ENCODE peak calls at places on chromosome 4, in five cellular contexts. O is DND-41; E is left lung; F is CD8-positive, alpha-beta T cell; V is endothelial cell of umbilical vein. B is an unnamed sample. For H3K4me1 and H3K27me3, the result is how much of the 10 kb centered on the place peaks cover.

GRCh38 chr4:78922207-78922606 is 17.0 kb downstream of the PAQR3 start:
- DNase-seq in O (no peak), E (no peak), F (no peak), V (no peak), B (no peak)

GRCh38 chr4:114927881-114928280 is 185.5 kb downstream of the NDST4 start:
- DNase-seq in O (no peak), E (no peak), F (no peak), V (no peak), B (no peak)

GRCh38 chr4:101730291-101731117 is 60.0 kb upstream of the BANK1 start:
- DNase-seq in O (peak), E (peak), F (no peak), V (peak), B (peak)

GRCh38 chr4:39825741-39826231 is 127.8 kb downstream of the UBE2K start:
- DNase-seq in O (no peak), E (no peak), F (no peak), V (peak), B (no peak)

GRCh38 chr4:40613456-40613855 is 16.2 kb downstream of the RBM47 start:
- DNase-seq in O (no peak), E (no peak), F (no peak), V (no peak), B (no peak)

GRCh38 chr4:153936121-153936520 is 147.2 kb upstream of the SFRP2 start:
- DNase-seq in O (peak), E (no peak), F (no peak), V (no peak), B (no peak)

GRCh38 chr4:121900132-121900983 is 30.1 kb upstream of the BBS7 start:
- DNase-seq in O (peak), E (peak), F (peak), V (peak), B (peak)

GRCh38 chr4:79050521-79050880 is 111.3 kb upstream of the PAQR3 start:
- DNase-seq in O (no peak), E (no peak), F (no peak), V (no peak), B (no peak)

GRCh38 chr4:788636-789297 is 37.2 kb downstream of the CPLX1 start:
- DNase-seq in O (no peak), E (no peak), F (no peak), V (no peak), B (no peak)

GRCh38 chr4:48042979-48043461 is 26.4 kb downstream of the NIPAL1 start:
- DNase-seq in O (no peak), E (no peak), F (no peak), V (no peak), B (no peak)

GRCh38 chr4:154506253-154506652 is 14.7 kb upstream of the DCHS2 start:
- DNase-seq in O (no peak), E (no peak), F (no peak), V (peak), B (no peak)

GRCh38 chr4:20256381-20256881 is 4.7 kb downstream of the SLIT2 start:
- DNase-seq in O (no peak), E (no peak), F (no peak), V (peak), B (no peak)

GRCh38 chr4:20255251-20255586 is 3.5 kb downstream of the SLIT2 start:
- DNase-seq in O (no peak), E (no peak), F (no peak), V (peak), B (no peak)

GRCh38 chr4:20254517-20255250 is 3.0 kb downstream of the SLIT2 start:
- DNase-seq in O (no peak), E (no peak), F (no peak), V (peak), B (no peak)

GRCh38 chr4:20253799-20254409 is 2.2 kb downstream of the SLIT2 start:
- DNase-seq in O (no peak), E (peak), F (no peak), V (peak), B (no peak)

DNA sequence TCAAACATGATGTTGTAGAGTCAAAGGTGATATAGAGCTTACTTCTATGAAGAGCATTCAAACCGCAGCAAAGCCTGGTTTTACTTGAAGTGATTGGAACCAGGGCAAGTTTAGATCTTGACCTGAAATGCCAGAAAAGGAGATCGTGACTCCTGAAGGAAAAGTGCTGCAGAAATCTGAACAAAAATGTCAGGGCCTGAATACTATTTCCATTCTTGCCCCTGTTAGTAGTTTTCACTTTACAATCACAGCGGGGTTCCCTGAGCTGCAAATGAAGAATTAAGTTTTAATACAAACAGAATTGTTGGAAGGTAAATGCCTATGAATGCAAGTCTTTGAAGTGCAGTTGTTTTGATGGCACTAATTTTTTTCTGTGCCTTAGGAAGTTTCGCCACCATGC is 4.1 kb downstream of the SLIT2 start:
- DNase-seq in O (no peak), E (no peak), F (no peak), V (peak), B (no peak)
- H3K4me3 ChIP-seq in O (no peak), E (peak), F (no peak), V (no peak), B (no peak)

GRCh38 chr4:81504685-81505598 is 33.2 kb upstream of the RASGEF1B start:
- DNase-seq in O (peak), E (peak), F (peak), V (peak), B (peak)
- H3K4me1 ChIP-seq in O (under half), E (half or more), F (under half), V (under half), B (under half)

GRCh38 chr4:54727346-54727745 is 69.6 kb downstream of the KIT start:
- DNase-seq in O (no peak), E (no peak), F (no peak), V (no peak), B (no peak)
- H3K27me3 ChIP-seq in O (under half), E (under half), F (under half), V (under half), B (under half)

GRCh38 chr4:36320130-36320902 is 38.9 kb downstream of the DTHD1 start:
- DNase-seq in O (no peak), E (no peak), F (no peak), V (no peak), B (no peak)
- H3K4me3 ChIP-seq in O (no peak), E (no peak), F (no peak), V (no peak), B (no peak)

GRCh38 chr4:2846172-2846571 is 2.5 kb downstream of the ADD1 start:
- DNase-seq in O (no peak), E (no peak), F (no peak), V (no peak), B (no peak)

GRCh38 chr4:2849267-2850140 is 5.9 kb downstream of the ADD1 start:
- DNase-seq in O (no peak), E (no peak), F (no peak), V (no peak), B (no peak)

GRCh38 chr4:2843909-2844584 is 403 bp downstream of the ADD1 start:
- DNase-seq in O (no peak), E (no peak), F (no peak), V (peak), B (no peak)

GRCh38 chr4:2848449-2848848 is 4.8 kb downstream of the ADD1 start:
- DNase-seq in O (no peak), E (no peak), F (no peak), V (no peak), B (no peak)

DNA sequence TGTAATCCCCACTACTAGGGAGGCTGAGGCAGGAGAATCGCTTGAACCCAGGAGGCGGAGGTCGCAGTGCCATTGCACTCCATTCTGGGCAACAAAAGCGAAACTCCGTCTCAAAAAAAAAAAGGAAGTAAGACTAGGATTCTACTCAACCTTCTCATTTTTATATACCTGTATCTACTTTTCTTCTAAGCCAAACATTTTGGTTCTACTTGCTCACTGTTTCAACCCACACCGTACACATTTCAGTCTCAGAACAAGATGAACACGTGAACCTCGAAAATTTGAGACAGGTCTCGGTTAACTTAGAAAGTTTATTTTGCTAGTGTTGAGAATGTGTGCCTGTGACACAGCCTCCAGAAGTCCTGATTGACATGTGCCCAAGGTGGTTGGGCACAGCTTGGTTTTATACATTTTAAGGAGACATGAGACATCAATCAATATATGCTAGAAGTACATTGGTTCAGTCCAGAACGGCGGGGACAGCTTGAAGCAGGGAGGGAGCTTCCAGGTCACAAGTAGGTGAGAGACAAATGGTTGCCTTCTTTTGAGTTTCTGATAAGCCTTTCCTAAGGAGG is 3.7 kb downstream of the ADD1 start:
- DNase-seq in O (no peak), E (no peak), F (no peak), V (no peak), B (no peak)
- H3K4me1 ChIP-seq in O (under half), E (half or more), F (half or more), V (under half), B (half or more)

GRCh38 chr4:187598246-187598645 is 397.3 kb upstream of the ZFP42 start:
- DNase-seq in O (no peak), E (no peak), F (no peak), V (no peak), B (no peak)

GRCh38 chr4:187606581-187606980 is 389.0 kb upstream of the ZFP42 start:
- DNase-seq in O (no peak), E (no peak), F (no peak), V (peak), B (no peak)

GRCh38 chr4:187603093-187603395 is 392.5 kb upstream of the ZFP42 start:
- DNase-seq in O (no peak), E (no peak), F (no peak), V (no peak), B (no peak)

GRCh38 chr4:187604984-187605383 is 390.6 kb upstream of the ZFP42 start:
- DNase-seq in O (no peak), E (no peak), F (no peak), V (no peak), B (no peak)

DNA sequence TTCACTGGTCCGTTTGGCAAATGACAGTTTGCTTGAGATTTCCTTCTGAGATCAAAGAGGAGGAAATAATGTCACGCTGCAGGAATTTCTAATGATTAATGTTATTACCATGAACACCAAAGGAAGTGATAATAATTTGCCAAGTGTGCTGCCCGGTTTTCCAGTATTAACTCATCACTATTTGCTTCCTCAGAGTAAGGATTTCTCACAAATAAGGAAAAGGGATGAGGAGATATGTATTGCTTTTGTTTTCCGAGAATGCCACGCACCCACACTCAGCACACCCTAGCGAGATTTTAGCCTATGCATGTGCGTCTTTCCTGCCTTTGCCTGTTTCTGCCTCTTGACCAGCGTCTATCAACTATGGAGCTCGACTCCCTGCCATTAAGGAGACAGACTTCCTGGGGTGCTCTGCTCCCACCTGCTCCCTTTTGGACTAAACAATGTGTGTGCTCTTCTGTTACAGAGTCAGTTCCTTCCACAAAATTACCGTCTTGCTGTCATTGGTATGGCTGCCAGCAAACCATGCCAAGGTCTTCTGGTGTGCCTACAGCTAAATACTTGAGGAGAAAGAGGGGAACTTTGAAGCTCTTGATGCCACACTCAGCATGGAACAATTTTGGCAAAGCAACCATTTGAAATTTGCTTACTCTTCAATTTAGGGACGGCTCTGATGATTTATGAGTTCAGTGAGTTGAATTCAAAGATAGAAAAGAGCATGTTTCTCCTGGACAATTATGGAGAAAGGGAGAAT is 393.1 kb upstream of the ZFP42 start:
- DNase-seq in O (no peak), E (no peak), F (no peak), V (peak), B (no peak)
- H3K27me3 ChIP-seq in O (under half), E (under half), F (under half), V (under half), B (under half)

GRCh38 chr4:52661966-52662705 is 3.0 kb upstream of the USP46 start:
- DNase-seq in O (no peak), E (no peak), F (no peak), V (no peak), B (no peak)
- H3K4me3 ChIP-seq in O (no peak), E (no peak), F (no peak), V (no peak), B (no peak)